ENCODE peak calls at places on chromosomes 3 and 15, in seven cellular contexts. One of them, this sample, is unnamed.

GRCh38 chr3:52394751-52395502 is 50.0 kb downstream of the SEMA3G start:
- DNase-seq in mesothelial cell of epicardium: no peak
- DNase-seq in pancreas: peak
- DNase-seq in AG09309: no peak
- DNase-seq in PC-9: no peak
- DNase-seq in AG10803: no peak
- DNase-seq in HL-60: no peak
- DNase-seq in this sample: peak

GRCh38 chr15:64685230-64685886 is 90.0 kb downstream of the RBPMS2 start:
- DNase-seq in mesothelial cell of epicardium: no peak
- DNase-seq in pancreas: no peak
- DNase-seq in AG09309: no peak
- DNase-seq in PC-9: no peak
- DNase-seq in AG10803: no peak
- DNase-seq in HL-60: no peak
- DNase-seq in this sample: no peak

GRCh38 chr3:194364652-194365434 is 4.7 kb downstream of the LRRC15 start:
- DNase-seq in mesothelial cell of epicardium: no peak
- DNase-seq in pancreas: no peak
- DNase-seq in AG09309: peak
- DNase-seq in PC-9: no peak
- DNase-seq in AG10803: peak
- DNase-seq in HL-60: no peak
- DNase-seq in this sample: no peak

GRCh38 chr3:157442729-157443128 is 6.1 kb downstream of the PTX3 start:
- DNase-seq in mesothelial cell of epicardium: no peak
- DNase-seq in pancreas: no peak
- DNase-seq in AG09309: no peak
- DNase-seq in PC-9: no peak
- DNase-seq in AG10803: peak
- DNase-seq in HL-60: no peak
- DNase-seq in this sample: no peak

GRCh38 chr3:16399473-16399872 is 114.0 kb downstream of the RFTN1 start:
- DNase-seq in mesothelial cell of epicardium: no peak
- DNase-seq in pancreas: no peak
- DNase-seq in AG09309: peak
- DNase-seq in PC-9: no peak
- DNase-seq in AG10803: peak
- DNase-seq in HL-60: no peak
- DNase-seq in this sample: no peak

GRCh38 chr3:10780922-10781321 is 35.1 kb upstream of the SLC6A11 start:
- DNase-seq in mesothelial cell of epicardium: no peak
- DNase-seq in pancreas: no peak
- DNase-seq in AG09309: no peak
- DNase-seq in PC-9: no peak
- DNase-seq in AG10803: no peak
- DNase-seq in HL-60: no peak
- DNase-seq in this sample: no peak

GRCh38 chr3:23629181-23629893 is 176.4 kb upstream of the UBE2E1 start:
- DNase-seq in mesothelial cell of epicardium: no peak
- DNase-seq in pancreas: no peak
- DNase-seq in AG09309: no peak
- DNase-seq in PC-9: no peak
- DNase-seq in AG10803: peak
- DNase-seq in HL-60: no peak
- DNase-seq in this sample: no peak

GRCh38 chr15:99126195-99126594 is 21.3 kb downstream of the SYNM start:
- DNase-seq in mesothelial cell of epicardium: no peak
- DNase-seq in pancreas: no peak
- DNase-seq in AG09309: no peak
- DNase-seq in PC-9: no peak
- DNase-seq in AG10803: no peak
- DNase-seq in HL-60: no peak
- DNase-seq in this sample: no peak

GRCh38 chr3:123941150-123941941 is 19.7 kb downstream of the CCDC14 start:
- DNase-seq in mesothelial cell of epicardium: no peak
- DNase-seq in pancreas: no peak
- DNase-seq in AG09309: no peak
- DNase-seq in PC-9: no peak
- DNase-seq in AG10803: peak
- DNase-seq in HL-60: no peak
- DNase-seq in this sample: no peak
- TF ChIP-seq CTCF in mesothelial cell of epicardium: peak
- TF ChIP-seq CTCF in pancreas: no peak
- TF ChIP-seq CTCF in AG09309: peak
- TF ChIP-seq CTCF in PC-9: peak
- TF ChIP-seq CTCF in AG10803: peak
- TF ChIP-seq CTCF in HL-60: no peak
- TF ChIP-seq CTCF in this sample: no peak

GRCh38 chr3:178083906-178084823 is 452.1 kb upstream of the KCNMB2 start:
- DNase-seq in mesothelial cell of epicardium: no peak
- DNase-seq in pancreas: no peak
- DNase-seq in AG09309: no peak
- DNase-seq in PC-9: no peak
- DNase-seq in AG10803: no peak
- DNase-seq in HL-60: no peak
- DNase-seq in this sample: no peak

GRCh38 chr3:178079966-178080365 is 456.3 kb upstream of the KCNMB2 start:
- DNase-seq in mesothelial cell of epicardium: no peak
- DNase-seq in pancreas: no peak
- DNase-seq in AG09309: no peak
- DNase-seq in PC-9: no peak
- DNase-seq in AG10803: no peak
- DNase-seq in HL-60: no peak
- DNase-seq in this sample: no peak

GRCh38 chr3:178084938-178085816 is 451.1 kb upstream of the KCNMB2 start:
- DNase-seq in mesothelial cell of epicardium: peak
- DNase-seq in pancreas: no peak
- DNase-seq in AG09309: no peak
- DNase-seq in PC-9: no peak
- DNase-seq in AG10803: peak
- DNase-seq in HL-60: no peak
- DNase-seq in this sample: peak

GRCh38 chr3:178085817-178086123 is 450.5 kb upstream of the KCNMB2 start:
- DNase-seq in mesothelial cell of epicardium: no peak
- DNase-seq in pancreas: no peak
- DNase-seq in AG09309: no peak
- DNase-seq in PC-9: no peak
- DNase-seq in AG10803: no peak
- DNase-seq in HL-60: no peak
- DNase-seq in this sample: no peak

GRCh38 chr3:178082508-178082907 is 453.7 kb upstream of the KCNMB2 start:
- DNase-seq in mesothelial cell of epicardium: no peak
- DNase-seq in pancreas: no peak
- DNase-seq in AG09309: no peak
- DNase-seq in PC-9: no peak
- DNase-seq in AG10803: no peak
- DNase-seq in HL-60: no peak
- DNase-seq in this sample: no peak
- TF ChIP-seq CTCF in mesothelial cell of epicardium: no peak
- TF ChIP-seq CTCF in pancreas: no peak
- TF ChIP-seq CTCF in AG09309: no peak
- TF ChIP-seq CTCF in PC-9: no peak
- TF ChIP-seq CTCF in AG10803: no peak
- TF ChIP-seq CTCF in HL-60: no peak
- TF ChIP-seq CTCF in this sample: no peak

GRCh38 chr3:47017504-47018268 is 38.2 kb downstream of the NBEAL2 start:
- DNase-seq in mesothelial cell of epicardium: no peak
- DNase-seq in pancreas: no peak
- DNase-seq in AG09309: no peak
- DNase-seq in PC-9: peak
- DNase-seq in AG10803: peak
- DNase-seq in HL-60: no peak
- DNase-seq in this sample: no peak
- TF ChIP-seq CTCF in mesothelial cell of epicardium: no peak
- TF ChIP-seq CTCF in pancreas: no peak
- TF ChIP-seq CTCF in AG09309: no peak
- TF ChIP-seq CTCF in PC-9: no peak
- TF ChIP-seq CTCF in AG10803: no peak
- TF ChIP-seq CTCF in HL-60: no peak
- TF ChIP-seq CTCF in this sample: no peak

DNA sequence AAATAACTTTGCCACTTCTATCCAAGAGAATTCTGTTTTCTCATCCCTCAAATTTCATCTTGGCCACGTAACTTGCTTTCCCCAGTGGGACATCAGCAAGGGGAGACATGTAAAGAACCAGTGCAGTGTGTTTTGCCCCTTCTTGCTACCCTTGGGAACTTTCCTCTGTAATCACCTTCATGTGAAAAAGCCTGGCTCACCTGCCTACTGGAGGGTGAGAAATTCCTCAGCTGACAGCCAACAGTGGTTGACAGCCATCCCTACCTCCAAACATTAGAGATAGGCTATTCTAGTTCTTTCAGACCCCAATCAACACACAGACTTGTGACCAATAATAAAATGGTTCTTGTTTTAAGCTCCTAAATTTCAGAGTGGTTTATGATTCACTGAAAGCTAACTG is 333.9 kb upstream of the TBC1D5 start:
- DNase-seq in mesothelial cell of epicardium: no peak
- DNase-seq in pancreas: no peak
- DNase-seq in AG09309: no peak
- DNase-seq in PC-9: no peak
- DNase-seq in AG10803: no peak
- DNase-seq in HL-60: no peak
- DNase-seq in this sample: no peak
- TF ChIP-seq CTCF in mesothelial cell of epicardium: no peak
- TF ChIP-seq CTCF in pancreas: no peak
- TF ChIP-seq CTCF in AG09309: no peak
- TF ChIP-seq CTCF in PC-9: no peak
- TF ChIP-seq CTCF in AG10803: no peak
- TF ChIP-seq CTCF in HL-60: no peak
- TF ChIP-seq CTCF in this sample: no peak

DNA sequence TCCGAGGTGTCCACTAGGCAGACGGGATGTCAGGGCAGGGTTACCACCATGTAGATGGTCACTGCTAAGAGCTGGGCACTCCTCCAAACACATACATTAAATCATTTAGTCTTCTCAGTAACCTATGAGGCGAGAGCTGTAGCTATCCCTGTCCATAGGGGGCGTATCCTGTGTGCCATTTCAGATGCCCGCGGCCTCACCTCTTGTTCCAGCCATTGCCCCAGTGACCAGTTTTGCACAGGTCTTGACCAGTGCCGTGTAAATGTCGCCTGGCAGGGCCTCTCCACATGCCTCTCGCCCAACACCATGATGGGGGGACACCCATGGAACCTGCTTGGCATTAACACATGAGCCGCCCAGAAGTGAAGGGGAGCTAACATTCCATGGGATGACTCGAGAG is 20.8 kb upstream of the SRP14 start:
- DNase-seq in mesothelial cell of epicardium: no peak
- DNase-seq in pancreas: no peak
- DNase-seq in AG09309: no peak
- DNase-seq in PC-9: no peak
- DNase-seq in AG10803: no peak
- DNase-seq in HL-60: no peak
- DNase-seq in this sample: no peak
- TF ChIP-seq CTCF in mesothelial cell of epicardium: no peak
- TF ChIP-seq CTCF in pancreas: no peak
- TF ChIP-seq CTCF in AG09309: no peak
- TF ChIP-seq CTCF in PC-9: no peak
- TF ChIP-seq CTCF in AG10803: no peak
- TF ChIP-seq CTCF in HL-60: no peak
- TF ChIP-seq CTCF in this sample: no peak

GRCh38 chr3:84547971-84548970 is 410.5 kb upstream of the CADM2 start:
- DNase-seq in mesothelial cell of epicardium: no peak
- DNase-seq in pancreas: peak
- DNase-seq in AG09309: no peak
- DNase-seq in PC-9: no peak
- DNase-seq in AG10803: peak
- DNase-seq in HL-60: no peak
- DNase-seq in this sample: no peak
- TF ChIP-seq CTCF in mesothelial cell of epicardium: peak
- TF ChIP-seq CTCF in pancreas: peak
- TF ChIP-seq CTCF in AG09309: peak
- TF ChIP-seq CTCF in PC-9: peak
- TF ChIP-seq CTCF in AG10803: peak
- TF ChIP-seq CTCF in HL-60: peak
- TF ChIP-seq CTCF in this sample: no peak

DNA sequence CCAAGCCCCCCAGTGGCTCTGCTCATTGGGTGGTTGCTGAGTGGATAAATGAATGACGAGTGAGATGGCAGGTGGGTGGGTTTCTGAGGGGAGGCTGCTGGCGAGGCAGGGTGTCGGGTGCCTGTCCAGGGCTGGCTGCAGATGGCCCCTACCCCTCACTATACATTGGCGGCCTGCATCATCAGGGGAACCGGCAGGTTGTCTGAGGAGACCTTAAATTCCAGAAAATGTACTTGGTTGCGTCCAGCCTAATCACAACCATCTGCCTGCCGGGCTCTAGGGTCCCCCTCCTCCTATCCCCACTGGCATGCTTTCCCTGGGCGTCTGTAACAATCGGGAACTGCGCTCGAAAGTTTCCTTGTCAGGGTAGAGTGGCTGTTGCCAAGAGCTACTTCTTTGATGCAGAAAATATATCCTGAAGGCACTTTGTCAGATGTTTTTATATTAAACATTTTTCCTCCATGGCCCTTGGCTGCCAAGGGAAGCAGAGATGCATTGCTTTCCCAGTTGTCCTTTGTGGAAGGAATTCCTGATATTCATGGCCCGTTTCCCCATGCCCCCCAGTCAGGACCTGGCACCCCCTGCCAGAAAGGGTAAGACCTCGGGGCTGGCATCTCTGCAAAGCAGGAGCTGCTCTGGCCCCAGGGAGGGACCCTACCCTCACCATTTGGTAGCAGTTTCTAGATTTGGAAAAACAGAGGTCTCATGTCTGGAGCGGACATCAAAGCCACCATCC is 22.9 kb downstream of the SMAD6 start:
- DNase-seq in mesothelial cell of epicardium: no peak
- DNase-seq in pancreas: no peak
- DNase-seq in AG09309: no peak
- DNase-seq in PC-9: no peak
- DNase-seq in AG10803: peak
- DNase-seq in HL-60: no peak
- DNase-seq in this sample: no peak
- TF ChIP-seq CTCF in mesothelial cell of epicardium: no peak
- TF ChIP-seq CTCF in pancreas: no peak
- TF ChIP-seq CTCF in AG09309: no peak
- TF ChIP-seq CTCF in PC-9: no peak
- TF ChIP-seq CTCF in AG10803: no peak
- TF ChIP-seq CTCF in HL-60: no peak
- TF ChIP-seq CTCF in this sample: no peak

This sample was measured in left lung.